ENCODE peak calls at places on chromosomes 1 and 21, in seven cellular contexts. U is T47D; T is RPMI7951; R is stimulated activated CD4-positive, alpha-beta T cell treated with anti-CD3 and anti-CD28 coated beads, Interleukin-12 subunit alpha, Interleukin-12 subunit beta, amount 100 ng/mL, for 4 hours; X is AG08396; D is heart left ventricle; M is ELF-1. N is an unnamed sample.

GRCh38 chr1:60982539-60982938 is 99.8 kb upstream of the NFIA start:
- DNase-seq in T (no peak), X (no peak), U (no peak), D (no peak), R (no peak), M (no peak), N (no peak)

GRCh38 chr1:201536542-201536941 is 2.4 kb upstream of the NAV1 start:
- DNase-seq in X (peak), M (no peak), R (no peak), D (peak), T (peak), U (no peak), N (no peak)

GRCh38 chr1:246632584-246633168 is 66.4 kb downstream of the CNST start:
- DNase-seq in U (no peak), T (peak), R (no peak), X (peak), M (no peak), D (no peak), N (no peak)

GRCh38 chr1:114310771-114311251 is 157.1 kb upstream of the SYT6 start:
- DNase-seq in R (no peak), M (no peak), D (no peak), X (no peak), U (no peak), T (peak), N (no peak)

GRCh38 chr1:20666804-20667203 is 5.6 kb upstream of the DDOST start:
- DNase-seq in M (no peak), U (no peak), R (no peak), D (peak), X (no peak), T (peak), N (no peak)

GRCh38 chr1:210826686-210827085 is 307.3 kb downstream of the KCNH1 start:
- DNase-seq in D (no peak), U (no peak), T (no peak), X (no peak), M (no peak), R (no peak), N (no peak)

GRCh38 chr1:15094719-15095491 is 58.6 kb upstream of the TMEM51 start:
- DNase-seq in R (no peak), X (no peak), D (peak), T (no peak), U (no peak), M (no peak), N (no peak)

GRCh38 chr1:30380625-30380984 is 342.8 kb downstream of the MATN1 start:
- DNase-seq in T (no peak), R (no peak), M (no peak), D (no peak), U (no peak), X (no peak), N (no peak)

GRCh38 chr1:221993444-221993948 is 251.6 kb upstream of the DUSP10 start:
- DNase-seq in R (no peak), X (no peak), U (no peak), D (no peak), M (no peak), T (no peak), N (no peak)

GRCh38 chr1:146034976-146035469 is 13.5 kb upstream of the HJV start:
- DNase-seq in X (no peak), T (peak), M (no peak), R (no peak), D (no peak), U (no peak), N (no peak)

GRCh38 chr21:31282095-31282709 is 61.9 kb downstream of the TIAM1 start:
- DNase-seq in U (no peak), T (peak), D (peak), M (no peak), X (peak), R (no peak), N (no peak)

N was measured in LNCaP clone FGC.